ENCODE peak calls at places on chromosomes 1 and 21, in four cellular contexts. N, I, G and U are unnamed samples.

GRCh38 chr1:107966550-107966949 is 1.6 kb upstream of the VAV3 start:
- DNase-seq in N (no peak), I (no peak), G (no peak), U (no peak)

GRCh38 chr1:7586031-7586941 is 184.8 kb upstream of the VAMP3 start:
- DNase-seq in I (no peak), N (no peak), G (no peak), U (no peak)

GRCh38 chr1:42904437-42904836 is 54.2 kb downstream of the SLC2A1 start:
- DNase-seq in N (no peak), I (no peak), G (no peak), U (no peak)

GRCh38 chr21:42472521-42472920 is 23.5 kb downstream of the RSPH1 start:
- DNase-seq in I (no peak), N (no peak), G (no peak), U (no peak)

GRCh38 chr1:227758366-227758765 is 23.1 kb downstream of the SNAP47 start:
- DNase-seq in I (peak; percentile 22), G (no peak), N (no peak), U (no peak)

GRCh38 chr1:154584267-154584994 is 16.9 kb downstream of the CHRNB2 start:
- DNase-seq in N (no peak), G (no peak), I (no peak), U (peak; percentile 75)

GRCh38 chr1:41678141-41678878 is 193.8 kb upstream of the EDN2 start:
- DNase-seq in N (no peak), G (no peak), I (peak; percentile 79), U (no peak)

GRCh38 chr1:75811211-75811981 is 14.7 kb downstream of the MSH4 start:
- DNase-seq in N (no peak), I (peak; percentile 35), G (no peak), U (no peak)

GRCh38 chr1:219401723-219402431 is 211.0 kb downstream of the ZC3H11B start:
- DNase-seq in I (no peak), N (no peak), G (no peak), U (no peak)

GRCh38 chr1:212586429-212587303 is 21.9 kb upstream of the ATF3 start:
- DNase-seq in N (no peak), G (no peak), I (no peak), U (no peak)

GRCh38 chr21:45469273-45470086 is 64.5 kb downstream of the COL18A1 start:
- DNase-seq in G (no peak), I (no peak), N (no peak), U (no peak)

GRCh38 chr1:25099343-25099951 is 132.9 kb downstream of the SYF2 start:
- DNase-seq in N (no peak), I (no peak), G (no peak), U (no peak)

GRCh38 chr1:155977607-155978324 is 581 bp downstream of the ARHGEF2 start:
- DNase-seq in G (no peak), N (peak; percentile 60), I (no peak), U (peak; percentile 46)

GRCh38 chr1:31955917-31956736 is 18.0 kb upstream of the PTP4A2 start:
- DNase-seq in G (peak; percentile 88), N (peak; percentile 42), I (peak; percentile 100), U (peak; percentile 58)

GRCh38 chr1:119874186-119874585 is 22.1 kb downstream of the ADAM30 start:
- DNase-seq in N (no peak), I (no peak), G (no peak), U (no peak)

GRCh38 chr1:241674805-241675384 is 22.8 kb downstream of the WDR64 start:
- DNase-seq in N (no peak), G (no peak), I (no peak), U (no peak)

GRCh38 chr1:234694661-234695060 is 84.7 kb upstream of the IRF2BP2 start:
- DNase-seq in I (no peak), N (no peak), G (no peak), U (no peak)